ENCODE peak calls at places on chromosomes 2 and 18, in six cellular contexts. N is activated CD8-positive, alpha-beta T cell treated with anti-CD3 and anti-CD28 coated beads for 36 hours; P is tibial nerve; T is frontal cortex; G is NCI-H1694; R is T1000. O is an unnamed sample.

GRCh38 chr2:239882335-239882734 is 142.8 kb downstream of the NDUFA10 start:
- DNase-seq in R (no peak), T (no peak), G (no peak), P (peak), N (peak), O (no peak)

GRCh38 chr2:9247786-9248185 is 41.2 kb downstream of the ASAP2 start:
- DNase-seq in T (no peak), N (no peak), G (no peak), R (no peak), P (no peak), O (no peak)

GRCh38 chr18:814300-815084 is 2.5 kb upstream of the YES1 start:
- DNase-seq in P (no peak), R (no peak), G (no peak), T (no peak), N (peak), O (no peak)

GRCh38 chr2:156445311-156446218 is 9.4 kb downstream of the GPD2 start:
- DNase-seq in T (no peak), N (no peak), P (no peak), G (no peak), R (no peak), O (no peak)

GRCh38 chr2:113283704-113284284 is 5.1 kb upstream of the PAX8 start:
- DNase-seq in R (peak), T (no peak), N (no peak), P (no peak), G (no peak), O (no peak)

GRCh38 chr2:118185210-118186109 is 97.2 kb downstream of the INSIG2 start:
- DNase-seq in P (peak), R (no peak), G (peak), T (peak), N (peak), O (no peak)

GRCh38 chr2:58680938-58681337 is 439.8 kb upstream of the FANCL start:
- DNase-seq in P (no peak), T (no peak), N (no peak), G (peak), R (no peak), O (no peak)

GRCh38 chr2:101197215-101197745 is 46.1 kb upstream of the TBC1D8 start:
- DNase-seq in N (no peak), G (no peak), R (no peak), T (no peak), P (no peak), O (no peak)

GRCh38 chr2:227415538-227416424 is 28.0 kb upstream of the SCYGR1 start:
- DNase-seq in N (peak), T (no peak), G (peak), P (no peak), R (peak), O (no peak)

GRCh38 chr2:127197475-127198385 is 22.4 kb downstream of the CYP27C1 start:
- DNase-seq in N (peak), P (no peak), G (peak), T (no peak), R (no peak), O (no peak)

GRCh38 chr2:176443941-176444340 is 174.7 kb downstream of the MTX2 start:
- DNase-seq in R (no peak), T (no peak), P (no peak), N (no peak), G (no peak), O (no peak)

GRCh38 chr2:10514743-10515142 is 66.6 kb upstream of the ODC1 start:
- DNase-seq in R (peak), N (no peak), G (no peak), T (no peak), P (no peak), O (no peak)

GRCh38 chr18:3027301-3027700 is 14.4 kb upstream of the LPIN2 start:
- DNase-seq in N (no peak), P (no peak), R (no peak), G (no peak), T (no peak), O (no peak)

GRCh38 chr18:57427429-57428181 is 7.6 kb upstream of the ONECUT2 start:
- DNase-seq in R (no peak), G (no peak), N (peak), P (no peak), T (no peak), O (no peak)

GRCh38 chr2:102801098-102801718 is 39.4 kb downstream of the TMEM182 start:
- DNase-seq in R (no peak), P (no peak), G (no peak), N (peak), T (no peak), O (no peak)

GRCh38 chr2:47891369-47892337 is 14.6 kb downstream of the FBXO11 start:
- DNase-seq in G (no peak), N (no peak), R (no peak), P (no peak), T (no peak), O (no peak)

GRCh38 chr2:71784734-71785549 is 331.6 kb downstream of the DYSF start:
- DNase-seq in P (no peak), R (no peak), G (no peak), N (no peak), T (no peak), O (no peak)

GRCh38 chr18:36511791-36512352 is 214.4 kb downstream of the FHOD3 start:
- DNase-seq in P (no peak), T (no peak), N (no peak), G (no peak), R (peak), O (no peak)

GRCh38 chr2:36455011-36455410 is 99.4 kb downstream of the CRIM1 start:
- DNase-seq in T (no peak), G (no peak), N (no peak), P (no peak), R (no peak), O (no peak)

GRCh38 chr2:198374375-198375072 is 570.1 kb downstream of the PLCL1 start:
- DNase-seq in P (no peak), R (peak), N (peak), T (no peak), G (peak), O (no peak)

GRCh38 chr18:21629089-21629832 is 17.1 kb downstream of the SNRPD1 start:
- DNase-seq in N (no peak), G (no peak), R (no peak), T (no peak), P (no peak), O (no peak)

GRCh38 chr2:45992021-45992745 is 305.0 kb upstream of the EPAS1 start:
- DNase-seq in P (no peak), R (peak), T (no peak), N (no peak), G (no peak), O (no peak)

GRCh38 chr2:149383340-149383739 is 53.0 kb downstream of the LYPD6 start:
- DNase-seq in T (no peak), R (no peak), N (no peak), G (no peak), P (no peak), O (no peak)

GRCh38 chr2:64204006-64204632 is 59.9 kb upstream of the PELI1 start:
- DNase-seq in G (no peak), R (no peak), T (no peak), N (peak), P (no peak), O (no peak)

GRCh38 chr2:159497256-159497655 is 119.1 kb downstream of the BAZ2B start:
- DNase-seq in T (peak), N (no peak), P (no peak), G (no peak), R (peak), O (no peak)

GRCh38 chr2:232333361-232334135 is 45.0 kb upstream of the ALPP start:
- DNase-seq in N (no peak), R (no peak), P (no peak), G (no peak), T (no peak), O (no peak)

GRCh38 chr2:121994238-121995206 is 239.1 kb downstream of the TSN start:
- DNase-seq in N (no peak), R (no peak), P (no peak), G (no peak), T (no peak), O (no peak)

GRCh38 chr18:75358928-75359327 is 68.6 kb downstream of the SMIM21 start:
- DNase-seq in T (no peak), G (no peak), P (no peak), N (no peak), R (peak), O (no peak)

GRCh38 chr18:45688834-45689233 is 35.1 kb upstream of the SLC14A1 start:
- DNase-seq in N (peak), P (no peak), R (no peak), T (no peak), G (peak), O (no peak)

GRCh38 chr2:20421988-20422678 is 24.7 kb upstream of the RHOB start:
- DNase-seq in N (no peak), P (peak), G (no peak), R (peak), T (no peak), O (no peak)

GRCh38 chr2:142290931-142291330 is 160.1 kb upstream of the LRP1B start:
- DNase-seq in N (no peak), T (no peak), P (no peak), G (no peak), R (no peak), O (no peak)

O was measured in D721Med.